ENCODE peak calls at places on chromosome 22, in four cellular contexts. One of them, this sample, is unnamed.

GRCh38 chr22:44450503-44450902 is 47.5 kb downstream of the RTL6 start:
- DNase-seq in HL-60: no peak
- DNase-seq in EL: no peak
- DNase-seq in NCI-H1417 treated with DMSO at 0.1 percent for 48 hours: no peak
- DNase-seq in this sample: no peak

GRCh38 chr22:19766506-19767426 is 6.2 kb downstream of the TBX1 start:
- DNase-seq in EL: peak; percentile 28
- DNase-seq in HL-60: peak; percentile 63
- DNase-seq in NCI-H1417 treated with DMSO at 0.1 percent for 48 hours: no peak
- DNase-seq in this sample: no peak

GRCh38 chr22:45033136-45033535 is 23.3 kb upstream of the PHF21B start:
- DNase-seq in EL: no peak
- DNase-seq in NCI-H1417 treated with DMSO at 0.1 percent for 48 hours: no peak
- DNase-seq in HL-60: no peak
- DNase-seq in this sample: no peak

GRCh38 chr22:27895600-27895999 is 23.5 kb downstream of the PITPNB start:
- DNase-seq in HL-60: no peak
- DNase-seq in NCI-H1417 treated with DMSO at 0.1 percent for 48 hours: no peak
- DNase-seq in EL: no peak
- DNase-seq in this sample: no peak

GRCh38 chr22:37160037-37160436 is 10.3 kb upstream of the IL2RB start:
- DNase-seq in HL-60: no peak
- DNase-seq in NCI-H1417 treated with DMSO at 0.1 percent for 48 hours: no peak
- DNase-seq in EL: no peak
- DNase-seq in this sample: no peak

GRCh38 chr22:44623771-44624510 is 78.1 kb upstream of the PRR5 start:
- DNase-seq in EL: peak; percentile 13
- DNase-seq in NCI-H1417 treated with DMSO at 0.1 percent for 48 hours: no peak
- DNase-seq in HL-60: no peak
- DNase-seq in this sample: peak; percentile 48

GRCh38 chr22:47902646-47903180 is 1140.3 kb downstream of the TBC1D22A start:
- DNase-seq in NCI-H1417 treated with DMSO at 0.1 percent for 48 hours: no peak
- DNase-seq in HL-60: no peak
- DNase-seq in EL: no peak
- DNase-seq in this sample: no peak

GRCh38 chr22:29790061-29790460 is 22.9 kb downstream of the UQCR10 start:
- DNase-seq in NCI-H1417 treated with DMSO at 0.1 percent for 48 hours: no peak
- DNase-seq in HL-60: no peak
- DNase-seq in EL: no peak
- DNase-seq in this sample: no peak

GRCh38 chr22:25746012-25746373 is 4.0 kb downstream of the MYO18B start:
- DNase-seq in HL-60: no peak
- DNase-seq in EL: peak; percentile 50
- DNase-seq in NCI-H1417 treated with DMSO at 0.1 percent for 48 hours: no peak
- DNase-seq in this sample: peak; percentile 3

GRCh38 chr22:19903031-19903430 is 38.5 kb upstream of the COMT start:
- DNase-seq in EL: no peak
- DNase-seq in HL-60: no peak
- DNase-seq in NCI-H1417 treated with DMSO at 0.1 percent for 48 hours: no peak
- DNase-seq in this sample: no peak

GRCh38 chr22:37581534-37581933 is 1.6 kb upstream of the LGALS2 start:
- DNase-seq in HL-60: no peak
- DNase-seq in EL: no peak
- DNase-seq in NCI-H1417 treated with DMSO at 0.1 percent for 48 hours: no peak
- DNase-seq in this sample: peak; percentile 54

GRCh38 chr22:45881524-45881875 is 95.5 kb downstream of the WNT7B start:
- DNase-seq in NCI-H1417 treated with DMSO at 0.1 percent for 48 hours: no peak
- DNase-seq in HL-60: no peak
- DNase-seq in EL: no peak
- DNase-seq in this sample: no peak

GRCh38 chr22:39938509-39938908 is 21.7 kb upstream of the TMA7B start:
- DNase-seq in HL-60: no peak
- DNase-seq in EL: no peak
- DNase-seq in NCI-H1417 treated with DMSO at 0.1 percent for 48 hours: no peak
- DNase-seq in this sample: no peak

GRCh38 chr22:28560005-28560742 is 119.5 kb downstream of the TTC28 start:
- DNase-seq in EL: peak; percentile 70
- DNase-seq in NCI-H1417 treated with DMSO at 0.1 percent for 48 hours: no peak
- DNase-seq in HL-60: no peak
- DNase-seq in this sample: peak; percentile 33

GRCh38 chr22:42376721-42377177 is 55.5 kb downstream of the NFAM1 start:
- DNase-seq in HL-60: no peak
- DNase-seq in EL: peak; percentile 34
- DNase-seq in NCI-H1417 treated with DMSO at 0.1 percent for 48 hours: no peak
- DNase-seq in this sample: no peak

GRCh38 chr22:24144471-24145115 is 36.7 kb upstream of the SUSD2 start:
- DNase-seq in NCI-H1417 treated with DMSO at 0.1 percent for 48 hours: no peak
- DNase-seq in EL: no peak
- DNase-seq in HL-60: no peak
- DNase-seq in this sample: no peak

GRCh38 chr22:34877506-34877905 is 188.5 kb upstream of the ISX start:
- DNase-seq in EL: peak; percentile 59
- DNase-seq in HL-60: no peak
- DNase-seq in NCI-H1417 treated with DMSO at 0.1 percent for 48 hours: no peak
- DNase-seq in this sample: no peak

GRCh38 chr22:43002198-43002577 is 12.8 kb downstream of the PACSIN2 start:
- DNase-seq in EL: peak; percentile 88
- DNase-seq in HL-60: no peak
- DNase-seq in NCI-H1417 treated with DMSO at 0.1 percent for 48 hours: no peak
- DNase-seq in this sample: peak; percentile 74

GRCh38 chr22:20420157-20420842 is 17.3 kb downstream of the SCARF2 start:
- DNase-seq in HL-60: no peak
- DNase-seq in NCI-H1417 treated with DMSO at 0.1 percent for 48 hours: no peak
- DNase-seq in EL: no peak
- DNase-seq in this sample: no peak

GRCh38 chr22:48316876-48317250 is 1510.8 kb downstream of the BRD1 start:
- DNase-seq in EL: no peak
- DNase-seq in HL-60: no peak
- DNase-seq in NCI-H1417 treated with DMSO at 0.1 percent for 48 hours: no peak
- DNase-seq in this sample: no peak

GRCh38 chr22:48654492-48654891 is 1173.2 kb downstream of the BRD1 start:
- DNase-seq in HL-60: no peak
- DNase-seq in EL: no peak
- DNase-seq in NCI-H1417 treated with DMSO at 0.1 percent for 48 hours: no peak
- DNase-seq in this sample: no peak

GRCh38 chr22:44664149-44664548 is 37.9 kb upstream of the PRR5 start:
- DNase-seq in HL-60: peak; percentile 43
- DNase-seq in EL: peak; percentile 25
- DNase-seq in NCI-H1417 treated with DMSO at 0.1 percent for 48 hours: no peak
- DNase-seq in this sample: no peak

GRCh38 chr22:25488244-25489020 is 76.0 kb upstream of the GRK3 start:
- DNase-seq in NCI-H1417 treated with DMSO at 0.1 percent for 48 hours: peak; percentile 77
- DNase-seq in HL-60: no peak
- DNase-seq in EL: peak; percentile 77
- DNase-seq in this sample: peak; percentile 70

GRCh38 chr22:39546889-39547586 is 14.5 kb upstream of the RPS19BP1 start:
- DNase-seq in NCI-H1417 treated with DMSO at 0.1 percent for 48 hours: no peak
- DNase-seq in HL-60: no peak
- DNase-seq in EL: peak; percentile 50
- DNase-seq in this sample: peak; percentile 45

GRCh38 chr22:20020533-20021195 is at the start of gene TANGO2:
- DNase-seq in NCI-H1417 treated with DMSO at 0.1 percent for 48 hours: no peak
- DNase-seq in HL-60: peak; percentile 84
- DNase-seq in EL: peak; percentile 90
- DNase-seq in this sample: peak; percentile 91

GRCh38 chr22:45626198-45626651 is 45.4 kb upstream of the ATXN10 start:
- DNase-seq in NCI-H1417 treated with DMSO at 0.1 percent for 48 hours: no peak
- DNase-seq in HL-60: no peak
- DNase-seq in EL: no peak
- DNase-seq in this sample: peak; percentile 94

GRCh38 chr22:36977401-36977861 is 41.8 kb downstream of the TST start:
- DNase-seq in EL: peak; percentile 34
- DNase-seq in NCI-H1417 treated with DMSO at 0.1 percent for 48 hours: no peak
- DNase-seq in HL-60: no peak
- DNase-seq in this sample: peak; percentile 6

GRCh38 chr22:49039625-49040024 is 788.0 kb downstream of the BRD1 start:
- DNase-seq in NCI-H1417 treated with DMSO at 0.1 percent for 48 hours: no peak
- DNase-seq in HL-60: no peak
- DNase-seq in EL: no peak
- DNase-seq in this sample: no peak

GRCh38 chr22:22450343-22450839 is 58.2 kb downstream of the ZNF280B start:
- DNase-seq in NCI-H1417 treated with DMSO at 0.1 percent for 48 hours: no peak
- DNase-seq in EL: no peak
- DNase-seq in HL-60: peak; percentile 29
- DNase-seq in this sample: no peak

GRCh38 chr22:17971711-17972110 is 52.6 kb downstream of the MICAL3 start:
- DNase-seq in NCI-H1417 treated with DMSO at 0.1 percent for 48 hours: no peak
- DNase-seq in HL-60: no peak
- DNase-seq in EL: no peak
- DNase-seq in this sample: no peak

GRCh38 chr22:26565181-26565580 is 24.8 kb downstream of the TPST2 start:
- DNase-seq in HL-60: no peak
- DNase-seq in NCI-H1417 treated with DMSO at 0.1 percent for 48 hours: no peak
- DNase-seq in EL: no peak
- DNase-seq in this sample: no peak